ENCODE peak calls at places on chromosomes 3 and 15, in six cellular contexts. W is PC-3, Z is pancreas, I is nephron progenitor cell, O is heart left ventricle, P is right lobe of liver. K is an unnamed sample.

GRCh38 chr3:125593991-125594574 is 1.2 kb downstream of the OSBPL11 start:
- DNase-seq in W (peak; percentile 30), Z (no peak), I (no peak), O (no peak), P (no peak), K (peak; percentile 81)

GRCh38 chr3:108251844-108252243 is 29.6 kb upstream of the IFT57 start:
- DNase-seq in I (no peak), Z (no peak), P (no peak), O (no peak), W (peak; percentile 62), K (no peak)

GRCh38 chr15:72532991-72533601 is 59.0 kb downstream of the ARIH1 start:
- DNase-seq in P (no peak), W (no peak), Z (no peak), O (no peak), I (no peak), K (peak; percentile 23)

GRCh38 chr15:44585633-44586032 is 48.7 kb downstream of the EIF3J start:
- DNase-seq in P (no peak), W (no peak), O (no peak), I (no peak), Z (no peak), K (no peak)

GRCh38 chr3:35932995-35933394 is 293.7 kb downstream of the ARPP21 start:
- DNase-seq in Z (no peak), I (no peak), P (no peak), O (no peak), W (peak; percentile 98), K (peak; percentile 47)

GRCh38 chr3:107994954-107995715 is 95.7 kb downstream of the CD47 start:
- DNase-seq in I (no peak), W (peak; percentile 77), Z (no peak), P (no peak), O (no peak), K (no peak)

GRCh38 chr3:182698078-182698477 is 95.2 kb upstream of the ATP11B start:
- DNase-seq in Z (no peak), W (no peak), P (no peak), I (no peak), O (no peak), K (no peak)

GRCh38 chr3:18295171-18295920 is 129.8 kb downstream of the SATB1 start:
- DNase-seq in O (peak; percentile 37), W (peak; percentile 97), P (no peak), Z (peak; percentile 50), I (peak; percentile 23), K (peak; percentile 58)

GRCh38 chr15:28889346-28889745 is 3.6 kb downstream of the APBA2 start:
- DNase-seq in I (no peak), W (no peak), P (peak; percentile 31), Z (no peak), O (no peak), K (no peak)

GRCh38 chr3:185709241-185709955 is 115.4 kb downstream of the IGF2BP2 start:
- DNase-seq in O (no peak), I (no peak), Z (no peak), P (no peak), W (no peak), K (no peak)

GRCh38 chr3:150286390-150287147 is 121.5 kb upstream of the TSC22D2 start:
- DNase-seq in O (no peak), P (no peak), Z (no peak), I (no peak), W (peak; percentile 80), K (peak; percentile 25)

GRCh38 chr3:149247025-149247710 is 25.5 kb upstream of the CP start:
- DNase-seq in I (no peak), Z (no peak), P (no peak), O (no peak), W (peak; percentile 86), K (peak; percentile 43)

GRCh38 chr3:56302417-56302816 is 165.8 kb downstream of the ERC2 start:
- DNase-seq in Z (no peak), P (no peak), O (no peak), I (no peak), W (peak; percentile 39), K (peak; percentile 8)

GRCh38 chr3:36784012-36784763 is 19.8 kb upstream of the DCLK3 start:
- DNase-seq in W (no peak), P (no peak), Z (no peak), O (no peak), I (no peak), K (no peak)

GRCh38 chr15:37824717-37825382 is 109.6 kb upstream of the TMCO5A start:
- DNase-seq in I (no peak), Z (no peak), O (no peak), W (peak; percentile 92), P (no peak), K (peak; percentile 42)

GRCh38 chr3:40096561-40097506 is 212.7 kb upstream of the EIF1B start:
- DNase-seq in O (no peak), W (peak; percentile 10), P (no peak), I (no peak), Z (peak; percentile 69), K (no peak)

GRCh38 chr15:77012868-77013267 is 17.9 kb downstream of the PSTPIP1 start:
- DNase-seq in W (no peak), O (no peak), Z (no peak), I (no peak), P (no peak), K (no peak)

GRCh38 chr3:14369675-14370669 is 32.4 kb upstream of the SLC6A6 start:
- DNase-seq in I (no peak), O (peak; percentile 33), W (peak; percentile 80), P (no peak), Z (peak; percentile 68), K (no peak)

GRCh38 chr3:63955036-63955650 is 43.0 kb upstream of the SCAANT1 start:
- DNase-seq in I (no peak), O (no peak), W (no peak), P (no peak), Z (no peak), K (no peak)

GRCh38 chr3:63964287-63965073 is 52.3 kb upstream of the SCAANT1 start:
- DNase-seq in O (no peak), P (no peak), I (no peak), Z (no peak), W (no peak), K (peak; percentile 29)

GRCh38 chr3:63955830-63956545 is 43.8 kb upstream of the SCAANT1 start:
- DNase-seq in O (no peak), P (no peak), W (no peak), I (no peak), Z (no peak), K (no peak)

GRCh38 chr3:63961891-63962290 is 49.7 kb upstream of the SCAANT1 start:
- DNase-seq in O (no peak), W (peak; percentile 54), P (no peak), I (no peak), Z (no peak), K (peak; percentile 41)

GRCh38 chr3:63960048-63960711 is 48.0 kb upstream of the SCAANT1 start:
- DNase-seq in W (peak; percentile 43), O (peak; percentile 23), I (no peak), P (no peak), Z (no peak), K (peak; percentile 34)
- TF ChIP-seq CTCF in W (no peak), O (no peak), I (no peak), P (no peak), Z (no peak), K (no peak)

GRCh38 chr15:26890988-26891387 is 24.1 kb downstream of the GABRA5 start:
- DNase-seq in Z (no peak), W (no peak), P (no peak), O (no peak), I (no peak), K (no peak)

GRCh38 chr15:26888761-26889160 is 21.9 kb downstream of the GABRA5 start:
- DNase-seq in P (no peak), W (no peak), O (no peak), Z (peak; percentile 55), I (no peak), K (no peak)

GRCh38 chr15:26887926-26888666 is 21.2 kb downstream of the GABRA5 start:
- DNase-seq in Z (no peak), I (no peak), O (no peak), W (no peak), P (no peak), K (no peak)

GRCh38 chr15:26890451-26890850 is 23.6 kb downstream of the GABRA5 start:
- DNase-seq in I (no peak), P (no peak), O (no peak), Z (no peak), W (no peak), K (no peak)

DNA sequence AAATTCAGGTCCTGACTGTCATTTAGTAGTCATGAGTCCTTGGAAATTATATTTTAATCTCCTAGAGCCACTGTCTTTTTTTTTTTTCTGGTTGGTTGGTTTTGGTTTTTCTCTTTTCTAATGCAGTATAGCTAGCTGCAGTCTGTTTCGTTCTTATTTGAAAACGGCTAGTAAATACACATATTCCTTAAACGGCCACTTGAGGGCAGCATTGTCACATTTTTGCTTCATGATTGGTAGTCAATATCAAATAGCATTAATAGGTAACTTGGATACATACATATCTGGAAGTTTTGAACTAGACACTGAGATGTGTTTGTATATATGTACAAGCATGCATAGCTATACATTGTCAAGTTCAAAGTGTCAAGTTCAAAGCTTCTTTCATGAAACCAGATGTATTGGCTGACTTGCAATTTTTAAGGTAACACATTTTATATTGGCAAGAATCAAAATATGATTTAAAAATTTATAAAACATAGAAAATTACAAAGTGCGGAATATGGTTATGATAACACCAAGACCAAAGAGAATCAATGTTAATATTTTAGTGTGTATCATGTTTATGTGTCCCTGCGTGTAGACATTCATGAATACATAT is 22.5 kb downstream of the GABRA5 start:
- DNase-seq in Z (no peak), W (peak; percentile 83), P (no peak), O (no peak), I (peak; percentile 75), K (peak; percentile 71)
- TF ChIP-seq CTCF in Z (peak; percentile 65), W (peak; percentile 84), P (peak; percentile 78), O (peak; percentile 62), I (peak; percentile 70), K (peak; percentile 48)

GRCh38 chr3:163939926-163940325 is 1138.4 kb downstream of the SI start:
- DNase-seq in Z (no peak), I (no peak), O (no peak), P (no peak), W (peak; percentile 87), K (no peak)
- TF ChIP-seq CTCF in Z (no peak), I (no peak), O (no peak), P (no peak), W (no peak), K (no peak)

GRCh38 chr3:8504611-8504973 is 3.0 kb downstream of the LMCD1 start:
- DNase-seq in P (no peak), O (no peak), Z (no peak), I (no peak), W (no peak), K (no peak)
- TF ChIP-seq CTCF in P (no peak), O (no peak), Z (no peak), I (no peak), W (no peak), K (no peak)

DNA sequence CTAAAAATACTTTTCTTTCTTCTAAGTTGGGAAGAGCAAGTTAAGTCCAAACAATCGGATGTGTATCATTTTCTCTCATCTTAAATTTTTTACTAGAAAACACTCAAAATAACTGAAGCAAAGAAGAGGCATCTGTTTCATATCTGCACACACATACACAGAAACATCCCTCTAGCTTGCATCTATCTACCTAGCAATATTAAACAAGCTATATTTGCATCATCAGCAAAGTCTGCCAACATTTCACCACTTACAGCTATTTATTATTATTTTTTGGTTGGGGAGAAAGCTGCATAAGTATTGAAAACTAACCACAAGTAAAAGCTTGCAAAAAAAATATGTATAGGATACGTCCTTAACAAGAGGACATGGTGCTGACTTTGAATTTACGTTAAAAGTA is 1.9 kb downstream of the GOLIM4 start:
- DNase-seq in P (no peak), O (no peak), W (no peak), I (no peak), Z (no peak), K (no peak)
- TF ChIP-seq CTCF in P (no peak), O (no peak), W (no peak), I (no peak), Z (no peak), K (no peak)

K was measured in NB4.